ENCODE peak calls at places on chromosomes 6 and 20, in four cellular contexts. One of them, this sample, is unnamed. For H3K27me3, the result is how much of the 10 kb centered on the place peaks cover.

GRCh38 chr20:44026932-44027685 is 112.5 kb downstream of the TOX2 start:
- DNase-seq in H9: no peak
- DNase-seq in body of pancreas: no peak
- DNase-seq in CD8-positive, alpha-beta T cell: no peak
- DNase-seq in this sample: no peak

GRCh38 chr20:22379472-22379871 is 204.9 kb downstream of the FOXA2 start:
- DNase-seq in CD8-positive, alpha-beta T cell: no peak
- DNase-seq in body of pancreas: peak
- DNase-seq in H9: no peak
- DNase-seq in this sample: no peak

GRCh38 chr6:28337103-28337520 is 1.2 kb upstream of the ZSCAN31 start:
- DNase-seq in body of pancreas: no peak
- DNase-seq in H9: no peak
- DNase-seq in CD8-positive, alpha-beta T cell: no peak
- DNase-seq in this sample: no peak

GRCh38 chr20:53291548-53291947 is 302.1 kb downstream of the ZNF217 start:
- DNase-seq in body of pancreas: peak
- DNase-seq in CD8-positive, alpha-beta T cell: no peak
- DNase-seq in H9: peak
- DNase-seq in this sample: no peak

GRCh38 chr20:12207875-12208274 is 290.2 kb downstream of the BTBD3 start:
- DNase-seq in CD8-positive, alpha-beta T cell: no peak
- DNase-seq in H9: peak
- DNase-seq in body of pancreas: peak
- DNase-seq in this sample: no peak

GRCh38 chr20:21019831-21020655 is 86.1 kb downstream of the LINC00237 start:
- DNase-seq in CD8-positive, alpha-beta T cell: no peak
- DNase-seq in body of pancreas: no peak
- DNase-seq in H9: no peak
- DNase-seq in this sample: no peak

GRCh38 chr20:15951711-15952110 is 621.5 kb downstream of the KIF16B start:
- DNase-seq in H9: no peak
- DNase-seq in CD8-positive, alpha-beta T cell: no peak
- DNase-seq in body of pancreas: no peak
- DNase-seq in this sample: no peak

GRCh38 chr6:102154176-102154575 is 760.7 kb downstream of the GRIK2 start:
- DNase-seq in H9: no peak
- DNase-seq in CD8-positive, alpha-beta T cell: no peak
- DNase-seq in body of pancreas: no peak
- DNase-seq in this sample: no peak

GRCh38 chr6:10633216-10633615 is 61.2 kb downstream of the C6orf52 start:
- DNase-seq in CD8-positive, alpha-beta T cell: no peak
- DNase-seq in H9: no peak
- DNase-seq in body of pancreas: no peak
- DNase-seq in this sample: no peak

GRCh38 chr6:62707156-62707555 is 421.1 kb upstream of the KHDRBS2 start:
- DNase-seq in H9: peak
- DNase-seq in body of pancreas: no peak
- DNase-seq in CD8-positive, alpha-beta T cell: no peak
- DNase-seq in this sample: no peak

GRCh38 chr6:93550551-93551276 is 131.4 kb upstream of the EPHA7 start:
- DNase-seq in body of pancreas: no peak
- DNase-seq in CD8-positive, alpha-beta T cell: no peak
- DNase-seq in H9: no peak
- DNase-seq in this sample: no peak

GRCh38 chr6:119565893-119566292 is 216.3 kb upstream of the MAN1A1 start:
- DNase-seq in H9: no peak
- DNase-seq in body of pancreas: no peak
- DNase-seq in CD8-positive, alpha-beta T cell: no peak
- DNase-seq in this sample: no peak

GRCh38 chr6:142537612-142538478 is 236.0 kb downstream of the ADGRG6 start:
- DNase-seq in H9: peak
- DNase-seq in body of pancreas: no peak
- DNase-seq in CD8-positive, alpha-beta T cell: no peak
- DNase-seq in this sample: no peak

GRCh38 chr6:89198235-89198634 is 18.9 kb downstream of the GABRR1 start:
- DNase-seq in CD8-positive, alpha-beta T cell: no peak
- DNase-seq in H9: no peak
- DNase-seq in body of pancreas: no peak
- DNase-seq in this sample: no peak

GRCh38 chr20:49914310-49915117 is 815 bp downstream of the SPATA2 start:
- DNase-seq in CD8-positive, alpha-beta T cell: no peak
- DNase-seq in H9: no peak
- DNase-seq in body of pancreas: peak
- DNase-seq in this sample: peak

GRCh38 chr6:129705212-129705611 is 4.8 kb downstream of the ARHGAP18 start:
- DNase-seq in H9: no peak
- DNase-seq in CD8-positive, alpha-beta T cell: no peak
- DNase-seq in body of pancreas: no peak
- DNase-seq in this sample: no peak

DNA sequence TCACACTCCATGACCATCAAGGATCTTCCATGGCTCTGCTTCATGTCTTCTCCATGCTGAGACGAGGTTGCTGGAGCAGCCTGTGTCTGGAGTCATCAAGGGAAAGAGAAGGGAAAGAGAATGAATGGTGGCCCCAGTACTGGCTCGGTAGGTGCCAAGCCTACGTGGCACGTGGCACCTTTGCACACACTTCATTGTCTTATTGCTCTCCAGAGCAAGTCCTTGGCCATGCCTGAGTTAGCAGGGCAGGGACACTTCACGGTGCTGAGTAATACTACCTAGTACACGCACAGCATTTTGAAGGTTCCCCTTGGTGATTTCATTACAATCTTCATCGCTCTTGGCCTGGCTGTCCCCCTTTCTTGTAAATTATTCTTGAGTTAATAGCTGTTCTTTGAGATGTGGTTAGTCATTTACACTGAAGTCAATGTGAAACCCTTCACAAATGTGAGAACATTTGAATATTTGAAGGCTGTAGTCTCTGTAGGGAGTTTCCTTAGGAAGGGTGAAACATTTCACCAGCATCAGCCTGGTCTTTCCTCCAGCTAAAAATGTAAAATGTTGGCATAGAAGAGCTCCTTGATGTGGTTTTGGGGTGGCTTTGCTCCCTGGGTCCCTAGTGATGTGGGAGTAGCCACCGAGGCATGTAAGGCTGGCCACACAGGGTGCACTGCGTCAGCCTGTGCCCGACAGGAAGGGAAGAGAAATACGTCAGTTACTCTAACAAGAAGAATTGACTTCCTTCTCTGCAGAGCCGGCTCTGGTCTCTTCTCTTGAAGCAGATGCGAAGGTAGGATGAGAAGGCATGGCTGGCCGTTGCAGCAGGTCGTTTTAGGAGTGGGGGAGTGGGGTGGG is at the start of gene SYTL3:
- DNase-seq in body of pancreas: peak
- DNase-seq in H9: no peak
- DNase-seq in CD8-positive, alpha-beta T cell: peak
- DNase-seq in this sample: peak
- H3K27ac ChIP-seq in body of pancreas: peak
- H3K27ac ChIP-seq in H9: no peak
- H3K27ac ChIP-seq in CD8-positive, alpha-beta T cell: peak
- H3K27ac ChIP-seq in this sample: peak

GRCh38 chr20:19387251-19387650 is 174.8 kb downstream of the SLC24A3 start:
- DNase-seq in H9: no peak
- DNase-seq in CD8-positive, alpha-beta T cell: no peak
- DNase-seq in body of pancreas: no peak
- DNase-seq in this sample: no peak

GRCh38 chr20:19396466-19397081 is 184.1 kb downstream of the SLC24A3 start:
- DNase-seq in H9: no peak
- DNase-seq in body of pancreas: no peak
- DNase-seq in CD8-positive, alpha-beta T cell: no peak
- DNase-seq in this sample: no peak

GRCh38 chr20:19397676-19398075 is 185.2 kb downstream of the SLC24A3 start:
- DNase-seq in H9: no peak
- DNase-seq in CD8-positive, alpha-beta T cell: no peak
- DNase-seq in body of pancreas: no peak
- DNase-seq in this sample: no peak

DNA sequence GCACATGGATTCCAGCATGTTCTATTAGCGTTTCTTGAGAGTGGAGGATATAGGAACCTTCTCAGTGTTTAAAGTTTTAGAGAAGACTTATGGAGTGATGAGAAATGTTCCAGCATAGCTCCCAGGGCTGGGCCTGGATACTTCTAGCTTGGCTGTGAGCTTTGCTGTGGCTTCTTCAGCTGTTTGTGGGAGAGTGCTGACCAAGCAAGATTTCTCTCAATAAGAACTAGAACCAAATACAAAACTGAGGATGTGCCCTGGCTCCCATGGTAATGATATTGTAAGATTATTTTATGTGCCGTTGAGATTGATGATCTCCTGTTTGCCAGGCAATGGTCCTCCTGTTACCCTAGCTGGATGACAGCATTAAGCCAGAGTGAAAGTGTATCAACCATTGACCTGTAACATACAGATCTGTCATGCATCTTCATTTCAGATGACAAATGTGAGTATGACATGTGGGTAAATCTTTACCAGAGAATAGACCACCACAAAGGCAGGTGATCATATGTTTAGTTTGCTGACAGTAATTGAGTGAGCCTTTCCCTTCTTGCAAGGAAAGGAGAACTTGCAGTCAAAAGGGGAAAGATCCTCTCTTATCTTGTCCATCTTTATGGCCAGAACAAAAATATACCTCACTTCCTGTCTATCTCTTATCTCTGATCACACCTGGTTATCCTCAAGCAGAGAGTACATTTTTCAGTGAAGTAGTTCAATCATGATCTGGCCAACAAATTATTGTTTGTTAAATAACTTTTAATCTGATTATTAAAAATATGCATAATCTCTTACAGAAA is 180.1 kb downstream of the SLC24A3 start:
- DNase-seq in H9: no peak
- DNase-seq in CD8-positive, alpha-beta T cell: no peak
- DNase-seq in body of pancreas: no peak
- DNase-seq in this sample: no peak
- H3K27me3 ChIP-seq in H9: under half
- H3K27me3 ChIP-seq in CD8-positive, alpha-beta T cell: under half
- H3K27me3 ChIP-seq in body of pancreas: under half
- H3K27me3 ChIP-seq in this sample: under half

GRCh38 chr6:42777126-42777822 is 4.6 kb upstream of the BICRAL start:
- DNase-seq in body of pancreas: no peak
- DNase-seq in CD8-positive, alpha-beta T cell: no peak
- DNase-seq in H9: no peak
- DNase-seq in this sample: no peak
- H3K27ac ChIP-seq in body of pancreas: peak
- H3K27ac ChIP-seq in CD8-positive, alpha-beta T cell: no peak
- H3K27ac ChIP-seq in H9: no peak
- H3K27ac ChIP-seq in this sample: no peak

GRCh38 chr20:41217422-41217821 is 80.1 kb downstream of the PLCG1 start:
- DNase-seq in body of pancreas: no peak
- DNase-seq in CD8-positive, alpha-beta T cell: no peak
- DNase-seq in H9: no peak
- DNase-seq in this sample: no peak

GRCh38 chr20:41218466-41218865 is 81.1 kb downstream of the PLCG1 start:
- DNase-seq in H9: no peak
- DNase-seq in CD8-positive, alpha-beta T cell: no peak
- DNase-seq in body of pancreas: no peak
- DNase-seq in this sample: no peak

GRCh38 chr20:41214666-41215065 is 77.3 kb downstream of the PLCG1 start:
- DNase-seq in body of pancreas: no peak
- DNase-seq in H9: no peak
- DNase-seq in CD8-positive, alpha-beta T cell: no peak
- DNase-seq in this sample: no peak

GRCh38 chr20:41214202-41214601 is 76.9 kb downstream of the PLCG1 start:
- DNase-seq in H9: no peak
- DNase-seq in CD8-positive, alpha-beta T cell: no peak
- DNase-seq in body of pancreas: no peak
- DNase-seq in this sample: no peak

DNA sequence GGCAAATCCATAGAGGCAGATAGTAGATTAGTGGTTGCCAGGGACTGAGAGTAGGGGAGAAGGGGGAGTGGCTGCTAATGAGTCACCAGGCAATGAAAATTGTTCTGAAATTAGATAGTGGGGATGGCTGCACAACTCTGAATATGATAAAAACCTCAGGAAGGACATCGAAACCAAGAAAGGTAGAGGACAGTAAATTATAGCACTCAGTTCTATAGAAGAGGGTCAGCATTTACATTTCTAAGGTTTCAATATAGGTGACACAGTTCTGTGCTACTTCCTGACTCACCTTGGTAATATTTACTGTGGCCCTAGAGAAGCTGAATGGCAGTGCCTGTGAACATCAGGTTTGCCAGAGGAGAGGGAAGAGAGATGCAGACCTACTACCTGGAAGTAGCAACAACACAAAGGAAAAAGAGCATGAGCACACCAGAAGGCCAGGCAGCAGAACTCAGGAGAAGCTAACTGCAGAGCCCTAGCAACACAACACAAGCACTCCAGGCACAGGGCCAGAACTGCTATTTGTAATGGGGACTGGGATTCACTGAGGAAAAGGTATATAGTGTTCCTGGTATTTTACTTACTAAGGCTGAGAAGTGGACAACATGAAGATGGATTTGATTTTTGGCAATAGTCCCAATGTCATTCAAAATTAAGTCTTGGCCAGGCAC is 75.9 kb downstream of the PLCG1 start:
- DNase-seq in body of pancreas: peak
- DNase-seq in H9: no peak
- DNase-seq in CD8-positive, alpha-beta T cell: no peak
- DNase-seq in this sample: no peak
- H3K27me3 ChIP-seq in body of pancreas: under half
- H3K27me3 ChIP-seq in H9: under half
- H3K27me3 ChIP-seq in CD8-positive, alpha-beta T cell: under half
- H3K27me3 ChIP-seq in this sample: under half